ENCODE peak calls at places on chromosomes 6 and 20, in four cellular contexts. R is fibroblast of pulmonary artery, N is left ventricle myocardium inferior, B is lung. I is an unnamed sample.

GRCh38 chr6:44039839-44040350 is 87.4 kb downstream of the MRPL14 start:
- DNase-seq in R (no peak), N (no peak), B (no peak), I (no peak)

GRCh38 chr20:1934578-1935573 is 39.7 kb downstream of the SIRPA start:
- DNase-seq in R (peak; percentile 97), N (peak; percentile 74), B (peak; percentile 54), I (peak; percentile 63)

GRCh38 chr6:43931201-43931600 is 161.2 kb downstream of the VEGFA start:
- DNase-seq in R (no peak), N (peak; percentile 5), B (no peak), I (no peak)

GRCh38 chr6:159953091-159953581 is 15.7 kb upstream of the IGF2R start:
- DNase-seq in R (peak; percentile 96), N (peak; percentile 31), B (peak; percentile 76), I (peak; percentile 44)

GRCh38 chr20:50188879-50189680 is 1.6 kb upstream of the CEBPB start:
- DNase-seq in R (no peak), N (no peak), B (peak; percentile 31), I (no peak)

GRCh38 chr6:157240059-157240959 is 83.0 kb downstream of the TMEM242 start:
- DNase-seq in R (peak; percentile 33), N (no peak), B (no peak), I (peak; percentile 56)

GRCh38 chr20:1013566-1014340 is 11.6 kb upstream of the RSPO4 start:
- DNase-seq in R (no peak), N (no peak), B (no peak), I (no peak)

GRCh38 chr6:127494240-127494767 is 24.8 kb downstream of the MTCL3 start:
- DNase-seq in R (no peak), N (no peak), B (no peak), I (no peak)

GRCh38 chr6:7841781-7842468 is 68.7 kb downstream of the TXNDC5 start:
- DNase-seq in R (peak; percentile 80), N (no peak), B (no peak), I (no peak)

GRCh38 chr6:126047648-126048047 is 61.3 kb downstream of the TRMT11 start:
- DNase-seq in R (no peak), N (no peak), B (no peak), I (no peak)

GRCh38 chr6:29447670-29448069 is 8.6 kb downstream of the OR10C1 start:
- DNase-seq in R (no peak), N (no peak), B (no peak), I (no peak)

GRCh38 chr6:159852877-159853276 is 37.9 kb upstream of the MAS1 start:
- DNase-seq in R (peak; percentile 39), N (no peak), B (no peak), I (no peak)

GRCh38 chr6:161417712-161418457 is 144.0 kb upstream of the AGPAT4 start:
- DNase-seq in R (peak; percentile 93), N (peak; percentile 46), B (no peak), I (peak; percentile 83)

GRCh38 chr6:34792605-34793500 is 970 bp downstream of the BLTP3A start:
- DNase-seq in R (peak; percentile 71), N (no peak), B (peak; percentile 48), I (peak; percentile 22)

GRCh38 chr6:167734662-167735497 is 91.8 kb upstream of the AFDN start:
- DNase-seq in R (no peak), N (no peak), B (no peak), I (peak; percentile 36)

GRCh38 chr20:62898970-62899632 is 27.2 kb downstream of the DIDO1 start:
- DNase-seq in R (no peak), N (no peak), B (no peak), I (no peak)

DNA sequence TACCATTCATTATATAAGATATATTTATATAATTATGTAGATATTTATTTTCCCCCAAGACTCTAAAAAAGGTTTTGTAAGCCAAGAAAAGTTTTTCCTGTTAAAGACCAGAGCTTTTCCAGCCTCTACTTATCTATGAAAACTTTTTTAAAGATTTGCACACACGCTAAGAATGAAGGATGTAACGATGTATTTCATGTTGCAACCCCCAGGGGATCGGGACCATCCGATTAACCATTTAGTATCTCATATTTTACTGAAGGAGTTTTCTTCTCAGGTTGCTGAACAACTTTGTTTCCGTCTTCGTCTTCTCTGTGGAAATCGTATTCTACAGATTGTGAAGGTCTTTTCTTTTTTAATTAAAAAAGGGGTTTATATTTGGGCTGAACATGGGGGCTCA is 70.0 kb upstream of the SASH1 start:
- DNase-seq in R (peak; percentile 60), N (no peak), B (no peak), I (no peak)
- H3K4me3 ChIP-seq in R (peak overlapping the region; percentile 54), N (peak overlapping the region; percentile 42), B (no peak overlapping the region), I (no peak overlapping the region)

GRCh38 chr20:31572701-31573554 is 32.2 kb upstream of the ID1 start:
- DNase-seq in R (peak; percentile 99), N (peak; percentile 92), B (peak; percentile 96), I (peak; percentile 95)

GRCh38 chr20:31573555-31574295 is 31.4 kb upstream of the ID1 start:
- DNase-seq in R (no peak), N (no peak), B (peak; percentile 57), I (no peak)

GRCh38 chr20:31570021-31570463 is 35.0 kb upstream of the ID1 start:
- DNase-seq in R (no peak), N (no peak), B (no peak), I (no peak)

GRCh38 chr20:31570735-31571617 is 34.1 kb upstream of the ID1 start:
- DNase-seq in R (no peak), N (no peak), B (no peak), I (peak; percentile 51)

GRCh38 chr20:31572042-31572700 is 32.9 kb upstream of the ID1 start:
- DNase-seq in R (no peak), N (peak; percentile 27), B (no peak), I (no peak)
- H3K4me3 ChIP-seq in R (peak overlapping the region; percentile 25), N (peak overlapping the region; percentile 66), B (no peak overlapping the region), I (peak overlapping the region; percentile 48)

GRCh38 chr6:31083742-31084354 is 28.5 kb downstream of the C6orf15 start:
- DNase-seq in R (peak; percentile 72), N (no peak), B (peak; percentile 36), I (no peak)

GRCh38 chr6:31090275-31090972 is 22.0 kb downstream of the C6orf15 start:
- DNase-seq in R (no peak), N (no peak), B (no peak), I (no peak)

GRCh38 chr6:31090973-31091364 is 21.4 kb downstream of the C6orf15 start:
- DNase-seq in R (no peak), N (no peak), B (no peak), I (no peak)

GRCh38 chr6:31087494-31088089 is 24.8 kb downstream of the C6orf15 start:
- DNase-seq in R (peak; percentile 90), N (peak; percentile 84), B (peak; percentile 84), I (peak; percentile 87)

DNA sequence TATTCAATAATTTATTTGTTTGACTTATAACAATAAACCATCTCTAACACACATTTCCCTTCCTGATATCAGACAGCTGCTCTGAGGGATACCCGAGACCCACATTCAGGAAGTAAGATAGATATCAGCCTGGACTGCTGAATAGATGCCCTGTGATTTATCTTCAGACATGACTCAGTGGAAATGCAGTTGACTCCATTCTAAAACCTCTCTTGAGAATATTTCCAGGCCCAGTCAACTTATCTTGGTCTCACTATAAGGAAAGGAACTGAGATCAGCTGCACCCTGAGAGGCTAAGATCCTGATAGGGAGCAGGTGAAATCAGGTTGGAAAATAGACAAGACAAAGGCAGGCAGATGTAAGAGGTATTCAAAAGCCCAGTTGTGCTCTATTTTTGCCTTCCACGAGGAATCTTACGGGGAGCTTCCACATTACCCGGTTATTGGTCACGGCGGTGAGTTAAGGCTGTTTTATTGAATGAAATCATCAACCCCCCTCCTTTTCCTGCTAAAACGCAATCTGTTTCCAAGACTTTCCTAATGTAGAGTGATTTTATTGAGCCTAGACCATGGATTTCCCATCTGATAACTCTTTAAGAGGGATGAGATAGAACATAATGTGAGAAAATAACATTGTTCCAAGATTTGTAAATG is 25.5 kb downstream of the C6orf15 start:
- DNase-seq in R (peak; percentile 50), N (no peak), B (no peak), I (no peak)
- H3K4me3 ChIP-seq in R (no peak overlapping the region), N (no peak overlapping the region), B (no peak overlapping the region), I (no peak overlapping the region)

DNA sequence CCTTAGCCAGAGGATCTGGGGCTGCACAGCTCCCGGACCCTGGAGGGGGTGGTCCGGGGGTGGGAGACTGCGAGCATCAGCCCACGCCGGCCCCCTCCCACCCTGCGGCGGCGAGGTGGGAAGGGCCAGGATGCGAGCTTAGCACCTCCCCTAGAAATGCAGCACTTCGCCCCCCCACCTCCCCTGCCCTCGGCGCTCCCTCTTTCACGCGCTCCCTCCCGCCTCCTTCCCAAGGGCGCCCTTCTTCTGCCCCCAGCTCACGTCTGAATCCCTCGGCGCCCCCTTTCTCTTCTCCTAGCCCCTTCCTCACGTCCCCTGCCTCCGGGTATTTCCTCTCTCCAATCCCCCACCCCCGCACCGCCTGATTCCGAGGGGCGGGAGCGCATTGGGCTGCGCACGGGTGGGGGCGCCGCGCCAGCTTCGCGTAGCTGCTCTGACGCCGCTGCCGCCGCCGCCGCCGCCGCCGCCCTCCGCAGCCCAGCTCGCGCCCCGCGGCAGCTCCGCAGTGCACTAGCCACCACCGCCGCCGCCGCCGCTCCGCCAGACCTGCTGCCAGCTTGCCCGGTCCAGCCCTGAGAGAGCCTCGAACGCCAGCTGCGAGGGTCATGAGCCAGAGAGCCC is at the start of gene SLC32A1:
- DNase-seq in R (no peak), N (no peak), B (no peak), I (no peak)
- H3K4me3 ChIP-seq in R (no peak within 1 kb of the TSS), N (peak within 1 kb of the TSS; percentile 25), B (no peak within 1 kb of the TSS), I (no peak within 1 kb of the TSS)

I was measured in ovary.